ENCODE peak calls at places on chromosomes 7 and 10, in five cellular contexts. V, G, U, C and I are unnamed samples.

GRCh38 chr10:121405096-121405495 is 193.1 kb downstream of the FGFR2 start:
- DNase-seq in U (no peak), C (no peak), V (no peak), G (no peak), I (no peak)

GRCh38 chr10:69222157-69223027 is 2.3 kb downstream of the HKDC1 start:
- DNase-seq in V (peak), C (peak), G (no peak), U (peak), I (peak)

GRCh38 chr10:98410135-98410743 is 4.7 kb downstream of the PYROXD2 start:
- DNase-seq in V (no peak), G (no peak), U (no peak), C (no peak), I (no peak)

GRCh38 chr10:89921422-89921821 is 220.0 kb downstream of the KIF20B start:
- DNase-seq in G (no peak), C (no peak), V (no peak), U (no peak), I (no peak)

GRCh38 chr7:927031-927671 is 27.3 kb downstream of the ADAP1 start:
- DNase-seq in U (no peak), G (no peak), C (no peak), V (no peak), I (no peak)

GRCh38 chr7:98022531-98022930 is 32.5 kb upstream of the OCM2 start:
- DNase-seq in G (no peak), U (no peak), C (no peak), V (no peak), I (no peak)

GRCh38 chr10:14386202-14386593 is 55.5 kb upstream of the FRMD4A start:
- DNase-seq in C (peak), V (no peak), G (no peak), U (no peak), I (peak)

GRCh38 chr7:2571409-2571808 is 12.6 kb downstream of the IQCE start:
- DNase-seq in C (no peak), U (no peak), V (no peak), G (no peak), I (no peak)

GRCh38 chr10:119252051-119252465 is 44.7 kb downstream of the GRK5 start:
- DNase-seq in U (peak), G (no peak), V (no peak), C (no peak), I (no peak)

GRCh38 chr7:157189405-157189804 is 50.7 kb downstream of the UBE3C start:
- DNase-seq in C (no peak), U (no peak), G (no peak), V (peak), I (no peak)

GRCh38 chr7:42010751-42011150 is 226.3 kb downstream of the GLI3 start:
- DNase-seq in G (no peak), V (no peak), U (no peak), C (no peak), I (no peak)

GRCh38 chr10:68861253-68861652 is 33.9 kb downstream of the STOX1 start:
- DNase-seq in G (no peak), V (no peak), U (no peak), C (no peak), I (no peak)

GRCh38 chr7:33459340-33459751 is 330.0 kb downstream of the BBS9 start:
- DNase-seq in V (peak), C (peak), U (peak), G (no peak), I (no peak)

GRCh38 chr10:89391882-89392756 is at the start of gene IFIT1:
- DNase-seq in G (peak), U (peak), C (peak), V (peak), I (no peak)

GRCh38 chr10:12435348-12435747 is 86.0 kb downstream of the CAMK1D start:
- DNase-seq in C (no peak), V (no peak), G (no peak), U (no peak), I (no peak)

GRCh38 chr10:45375101-45375500 is 1.1 kb downstream of the ALOX5 start:
- DNase-seq in G (no peak), V (no peak), U (no peak), C (no peak), I (no peak)

GRCh38 chr10:45373003-45373782 is 823 bp upstream of the ALOX5 start:
- DNase-seq in C (no peak), U (peak), G (no peak), V (peak), I (no peak)

GRCh38 chr10:45374451-45375052 is 536 bp downstream of the ALOX5 start:
- DNase-seq in U (no peak), V (no peak), G (no peak), C (no peak), I (peak)

GRCh38 chr10:45372251-45372951 is 1.6 kb upstream of the ALOX5 start:
- DNase-seq in G (no peak), U (no peak), C (no peak), V (no peak), I (no peak)

DNA sequence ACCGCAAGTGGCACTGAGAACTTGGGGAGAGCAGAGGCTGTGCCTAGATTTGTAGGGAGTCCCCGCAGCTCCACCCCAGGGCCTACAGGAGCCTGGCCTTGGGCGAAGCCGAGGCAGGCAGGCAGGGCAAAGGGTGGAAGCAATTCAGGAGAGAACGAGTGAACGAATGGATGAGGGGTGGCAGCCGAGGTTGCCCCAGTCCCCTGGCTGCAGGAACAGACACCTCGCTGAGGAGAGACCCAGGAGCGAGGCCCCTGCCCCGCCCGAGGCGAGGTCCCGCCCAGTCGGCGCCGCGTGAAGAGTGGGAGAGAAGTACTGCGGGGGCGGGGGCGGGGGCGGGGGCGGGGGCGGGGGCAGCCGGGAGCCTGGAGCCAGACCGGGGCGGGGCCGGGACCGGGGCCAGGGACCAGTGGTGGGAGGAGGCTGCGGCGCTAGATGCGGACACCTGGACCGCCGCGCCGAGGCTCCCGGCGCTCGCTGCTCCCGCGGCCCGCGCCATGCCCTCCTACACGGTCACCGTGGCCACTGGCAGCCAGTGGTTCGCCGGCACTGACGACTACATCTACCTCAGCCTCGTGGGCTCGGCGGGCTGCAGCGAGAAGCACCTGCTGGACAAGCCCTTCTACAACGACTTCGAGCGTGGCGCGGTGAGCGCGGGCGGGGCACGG is at the start of gene ALOX5:
- DNase-seq in G (peak), C (no peak), U (peak), V (peak), I (no peak)
- H3K4me3 ChIP-seq in G (peak), C (no peak), U (no peak), V (peak), I (peak)

DNA sequence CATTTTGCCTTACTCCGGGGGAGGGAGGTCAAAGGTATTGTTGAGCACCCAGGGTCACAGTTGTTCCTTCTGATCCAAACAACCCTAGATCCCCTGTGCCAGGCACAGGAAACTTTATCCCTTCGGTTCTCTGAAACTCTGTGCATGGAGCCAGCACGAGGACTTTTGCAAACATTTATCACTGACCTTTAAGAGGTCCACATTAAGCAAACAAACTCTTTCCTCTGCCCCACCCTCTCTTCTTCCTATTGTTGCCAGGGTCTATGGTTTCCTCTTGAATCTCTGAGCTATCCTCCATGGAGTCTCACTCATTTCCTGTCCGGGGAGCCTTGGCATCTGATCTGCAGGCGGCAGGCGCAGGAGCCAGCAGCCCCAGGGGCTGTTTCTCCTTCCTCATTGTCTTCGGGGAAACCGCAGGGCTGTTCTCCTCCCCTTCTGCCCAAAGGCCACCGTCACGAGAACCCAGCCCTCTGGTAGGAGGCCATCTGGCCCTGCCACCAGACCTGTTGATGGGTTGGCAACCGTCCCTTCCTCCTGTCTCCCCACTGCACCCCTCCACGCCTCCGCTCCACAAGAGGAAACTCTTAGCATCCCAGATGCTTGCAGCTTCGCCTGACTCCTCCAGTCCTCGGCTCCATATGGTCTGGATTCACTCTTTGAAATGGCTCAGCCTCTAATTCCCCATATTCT is 327.3 kb upstream of the NRP1 start:
- DNase-seq in G (peak), U (peak), C (no peak), V (no peak), I (no peak)
- TF ChIP-seq CTCF in G (no peak), U (no peak), C (no peak), V (no peak), I (no peak)

DNA sequence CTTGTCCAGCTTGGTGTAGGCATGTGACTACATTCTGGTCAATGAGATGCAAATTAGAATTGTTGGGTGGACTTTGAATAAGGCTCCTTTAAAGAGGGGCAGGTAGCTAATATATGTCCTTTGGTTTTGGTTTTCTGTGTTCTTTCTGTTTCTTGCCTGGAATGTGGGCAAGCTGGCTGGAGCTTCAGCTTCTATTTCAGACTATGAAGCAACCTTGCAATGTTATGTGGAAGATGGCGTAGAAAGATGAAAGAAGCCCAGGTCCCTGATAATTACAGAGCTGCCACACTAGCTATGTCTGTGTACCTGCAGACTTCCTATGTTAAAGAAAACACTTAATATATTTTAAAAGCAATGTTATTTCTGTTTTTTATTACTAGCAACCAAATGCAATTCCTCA is 46.2 kb downstream of the NEURL1 start:
- DNase-seq in G (no peak), U (no peak), C (no peak), V (no peak), I (no peak)
- H3K4me3 ChIP-seq in G (no peak), U (no peak), C (no peak), V (no peak), I (no peak)

GRCh38 chr7:17159500-17160037 is 138.9 kb upstream of the AHR start:
- DNase-seq in V (no peak), C (no peak), G (no peak), U (no peak), I (no peak)

GRCh38 chr7:17152698-17153097 is 145.8 kb upstream of the AHR start:
- DNase-seq in C (no peak), G (no peak), V (no peak), U (no peak), I (no peak)

GRCh38 chr7:17155529-17155928 is 142.9 kb upstream of the AHR start:
- DNase-seq in V (no peak), G (no peak), C (no peak), U (no peak), I (no peak)

GRCh38 chr7:17153571-17153970 is 144.9 kb upstream of the AHR start:
- DNase-seq in V (no peak), C (no peak), U (no peak), G (no peak), I (no peak)

GRCh38 chr7:17158261-17158660 is 140.2 kb upstream of the AHR start:
- DNase-seq in U (no peak), G (no peak), V (no peak), C (no peak), I (no peak)
- TF ChIP-seq CTCF in U (peak), G (no peak), V (no peak), C (no peak), I (peak)

DNA sequence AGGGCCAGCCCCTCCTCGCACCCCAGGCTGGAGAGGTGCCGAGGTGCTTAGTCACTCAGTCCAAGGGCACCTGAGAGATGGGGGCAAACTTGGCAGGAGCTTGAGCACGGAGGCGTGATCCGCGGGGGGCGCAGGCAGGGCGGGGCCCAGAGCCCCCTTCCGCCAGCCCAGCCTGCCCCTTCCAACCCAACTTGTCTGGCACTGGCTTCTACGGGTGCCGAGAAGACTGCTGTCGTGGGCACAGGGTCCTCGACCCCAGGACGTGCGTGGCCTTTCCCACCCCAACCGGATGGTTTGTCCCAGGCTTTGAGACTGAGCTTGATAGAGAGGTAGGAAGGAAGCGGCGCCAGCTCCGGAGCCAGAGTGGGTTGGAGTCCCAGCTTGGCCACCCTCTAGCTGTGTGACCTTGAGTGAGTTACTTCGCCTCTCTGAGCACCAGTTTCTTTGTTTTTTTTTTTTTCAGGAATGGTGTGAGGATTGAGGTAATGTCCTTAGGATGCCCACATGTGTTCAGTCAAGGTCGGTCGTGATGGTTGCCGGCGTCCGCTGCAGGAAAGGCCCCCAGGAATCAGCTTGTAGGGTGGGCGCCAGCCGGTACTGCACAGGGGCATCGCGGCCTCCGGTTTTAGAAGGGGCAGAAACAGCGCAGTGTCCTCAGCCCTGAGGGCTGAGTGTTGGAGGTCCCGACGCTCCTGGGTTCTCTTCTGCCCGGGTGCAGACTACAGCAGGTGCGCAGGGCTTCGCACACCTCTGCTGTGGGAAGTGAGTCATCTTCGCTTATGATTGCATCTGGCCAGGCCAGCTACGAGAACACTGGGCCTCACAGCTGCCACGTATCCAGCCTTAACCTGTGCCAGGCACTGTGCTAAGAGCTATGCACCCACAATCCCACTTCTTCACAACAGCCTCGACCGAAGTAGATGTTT is 28.6 kb upstream of the VAX1 start:
- DNase-seq in U (no peak), V (no peak), G (no peak), C (no peak), I (no peak)
- H3K4me3 ChIP-seq in U (no peak), V (peak), G (no peak), C (no peak), I (no peak)

GRCh38 chr7:5488286-5488878 is 64.7 kb upstream of the TNRC18 start:
- DNase-seq in V (no peak), G (no peak), C (no peak), U (no peak), I (no peak)

GRCh38 chr7:5494320-5494682 is 70.7 kb upstream of the TNRC18 start:
- DNase-seq in U (no peak), V (no peak), C (no peak), G (no peak), I (no peak)

GRCh38 chr7:5492249-5493020 is 68.8 kb upstream of the TNRC18 start:
- DNase-seq in G (no peak), C (no peak), U (peak), V (no peak), I (no peak)

GRCh38 chr7:5491251-5492044 is 67.8 kb upstream of the TNRC18 start:
- DNase-seq in U (peak), G (no peak), V (no peak), C (no peak), I (no peak)

DNA sequence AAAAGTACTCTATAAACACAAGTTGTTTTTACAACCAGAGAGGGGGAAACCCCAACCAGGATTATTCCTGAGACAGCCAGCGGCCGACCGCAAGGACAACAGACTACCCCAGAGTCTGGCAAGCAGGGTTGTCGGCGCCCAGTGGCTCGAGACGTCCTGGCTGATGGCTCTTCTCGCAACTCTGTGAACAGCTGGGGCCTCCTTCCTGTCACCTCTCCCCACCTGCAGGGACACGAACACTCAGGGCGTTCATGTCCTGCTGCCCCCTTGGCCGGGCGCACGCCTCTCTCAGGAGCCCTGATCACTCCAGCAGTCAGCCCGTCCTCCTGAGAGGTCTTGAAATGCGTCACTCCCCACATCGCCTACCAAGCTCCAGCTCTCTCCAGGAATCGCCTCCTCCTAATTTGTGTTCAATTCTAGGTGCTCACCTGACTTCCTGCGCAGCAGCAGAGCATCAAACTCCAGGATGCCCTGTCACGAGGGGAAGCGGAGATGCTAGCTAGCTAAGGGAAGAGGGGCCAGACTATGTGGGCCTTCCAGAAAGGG is 66.4 kb upstream of the TNRC18 start:
- DNase-seq in G (no peak), V (no peak), C (no peak), U (no peak), I (no peak)
- TF ChIP-seq CTCF in G (no peak), V (no peak), C (no peak), U (no peak), I (no peak)

GRCh38 chr7:141573511-141573910 is 22.3 kb downstream of the AGK start:
- DNase-seq in U (no peak), C (no peak), G (no peak), V (no peak), I (no peak)
- H3K4me3 ChIP-seq in U (no peak), C (no peak), G (no peak), V (no peak), I (no peak)

DNA sequence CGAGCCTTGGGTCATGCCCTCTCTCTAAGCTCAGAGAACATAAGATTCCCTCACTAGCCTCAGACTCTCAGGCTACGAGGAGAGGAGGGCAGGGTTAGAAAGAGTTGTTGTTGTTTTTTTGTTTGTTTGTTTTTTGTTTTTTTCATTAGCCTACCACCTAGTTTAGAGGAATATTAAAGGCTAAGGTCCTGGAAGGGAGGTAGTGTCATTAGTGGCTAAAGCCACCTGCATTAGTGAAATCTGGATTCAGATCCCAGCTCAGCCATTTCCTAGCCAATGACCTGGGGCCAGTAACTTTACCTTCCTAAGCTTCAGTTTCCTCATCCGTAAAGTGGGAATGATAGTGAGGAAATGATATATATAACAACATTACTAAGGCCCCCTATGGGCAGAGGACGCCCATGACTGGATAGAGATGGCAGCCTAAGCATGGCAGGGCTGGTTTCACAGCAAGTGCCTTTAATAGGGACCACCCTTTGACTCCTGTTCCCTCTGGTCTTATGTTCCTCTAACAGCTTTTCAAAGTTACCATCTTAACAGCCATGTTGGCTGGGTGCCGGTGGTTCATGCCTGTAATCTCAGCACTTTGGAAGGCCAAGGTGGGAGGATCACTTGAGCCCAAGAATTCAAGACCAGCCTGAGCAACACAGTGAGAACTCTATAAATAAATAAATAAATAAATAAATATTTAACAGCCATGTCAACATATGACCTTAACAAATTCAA is 5.1 kb downstream of the DDIT4 start:
- DNase-seq in V (no peak), U (no peak), C (no peak), G (no peak), I (no peak)
- TF ChIP-seq CTCF in V (peak), U (peak), C (peak), G (no peak), I (peak)

DNA sequence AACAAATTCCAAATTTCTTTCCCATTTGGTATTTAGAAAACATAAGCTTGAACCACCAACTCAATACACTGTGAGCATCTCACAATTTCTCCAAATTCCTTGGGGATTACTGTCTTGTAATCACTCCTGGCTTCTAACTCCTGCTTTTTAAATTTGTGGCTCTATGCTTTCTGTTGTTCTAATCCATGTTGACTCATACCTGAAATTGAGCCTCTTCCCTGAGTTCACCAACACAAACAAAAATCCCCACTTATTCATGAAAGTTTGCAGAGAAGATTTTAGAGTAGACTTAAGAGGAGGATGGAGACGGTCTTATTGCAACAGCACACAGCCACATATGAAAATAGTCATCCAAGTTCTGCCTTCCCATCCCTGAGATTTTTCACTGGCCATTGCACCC is 252.5 kb downstream of the PTEN start:
- DNase-seq in G (no peak), C (peak), V (no peak), U (no peak), I (no peak)
- H3K4me3 ChIP-seq in G (no peak), C (no peak), V (no peak), U (no peak), I (no peak)

GRCh38 chr7:151076863-151077704 is 3.5 kb downstream of the FASTK start:
- DNase-seq in G (no peak), C (no peak), V (peak), U (peak), I (no peak)
- TF ChIP-seq CTCF in G (peak), C (peak), V (peak), U (peak), I (peak)